ENCODE peak calls at places on chromosomes 2 and 18, in five cellular contexts. G is neural progenitor cell, Q is mucosa of gallbladder, A is NCI-H345, H is GDM1. L is an unnamed sample.

GRCh38 chr18:23593720-23594119 is 7.4 kb upstream of the NPC1 start:
- DNase-seq in A (no peak), Q (no peak), G (no peak), H (no peak), L (no peak)

GRCh38 chr18:70288851-70289328 is at the start of gene SOCS6:
- DNase-seq in Q (peak), H (peak), A (peak), G (peak), L (peak)

GRCh38 chr18:32552421-32553030 is 81.8 kb upstream of the GAREM1 start:
- DNase-seq in Q (peak), G (peak), H (peak), A (peak), L (peak)

GRCh38 chr2:128321784-128322650 is 3.3 kb upstream of the HS6ST1 start:
- DNase-seq in H (peak), A (peak), G (peak), Q (peak), L (peak)

GRCh38 chr2:27306657-27307544 is 1.3 kb downstream of the UCN start:
- DNase-seq in Q (no peak), A (no peak), H (no peak), G (peak), L (peak)

GRCh38 chr2:237126519-237126918 is 40.8 kb downstream of the COPS8 start:
- DNase-seq in H (no peak), G (no peak), A (no peak), Q (no peak), L (no peak)

GRCh38 chr2:231280861-231281260 is 82.4 kb downstream of the ARMC9 start:
- DNase-seq in A (no peak), H (peak), Q (no peak), G (no peak), L (no peak)

GRCh38 chr2:29747786-29748470 is 173.5 kb downstream of the ALK start:
- DNase-seq in A (peak), G (peak), Q (no peak), H (no peak), L (no peak)

GRCh38 chr2:65749549-65749948 is 317.1 kb upstream of the SPRED2 start:
- DNase-seq in Q (no peak), H (no peak), A (no peak), G (no peak), L (no peak)

GRCh38 chr2:48249093-48249492 is 280.9 kb upstream of the STON1 start:
- DNase-seq in H (no peak), A (no peak), Q (no peak), G (no peak), L (no peak)

GRCh38 chr2:79428745-79429144 is 84.1 kb upstream of the CTNNA2 start:
- DNase-seq in G (no peak), H (no peak), Q (no peak), A (no peak), L (peak)

GRCh38 chr18:25136416-25137132 is 215.4 kb downstream of the ZNF521 start:
- DNase-seq in Q (no peak), A (no peak), H (no peak), G (no peak), L (no peak)

GRCh38 chr2:170778900-170779299 is 8.7 kb downstream of the ERICH2 start:
- DNase-seq in G (no peak), H (no peak), A (no peak), Q (no peak), L (no peak)

GRCh38 chr2:233020454-233020853 is 7.4 kb upstream of the NGEF start:
- DNase-seq in A (no peak), Q (no peak), H (no peak), G (no peak), L (no peak)

GRCh38 chr2:219661955-219662395 is 34.5 kb downstream of the SLC4A3 start:
- DNase-seq in G (no peak), A (no peak), Q (no peak), H (no peak), L (no peak)

GRCh38 chr2:30963184-30963583 is 155.9 kb upstream of the CAPN13 start:
- DNase-seq in G (no peak), Q (no peak), A (no peak), H (no peak), L (no peak)

GRCh38 chr2:150171065-150171548 is 316.4 kb downstream of the RND3 start:
- DNase-seq in G (no peak), Q (no peak), A (no peak), H (no peak), L (no peak)

GRCh38 chr18:79818036-79818435 is 20.3 kb downstream of the KCNG2 start:
- DNase-seq in G (no peak), A (no peak), H (no peak), Q (no peak), L (no peak)

GRCh38 chr2:127162261-127163089 is 55.5 kb upstream of the BIN1 start:
- DNase-seq in H (no peak), G (no peak), Q (no peak), A (no peak), L (no peak)

GRCh38 chr2:217827430-217828201 is 175.2 kb downstream of the TNS1 start:
- DNase-seq in A (no peak), H (no peak), Q (peak), G (no peak), L (no peak)

GRCh38 chr2:119747311-119747710 is 12.4 kb upstream of the PTPN4 start:
- DNase-seq in A (no peak), H (no peak), Q (no peak), G (no peak), L (no peak)

GRCh38 chr18:23183356-23184150 is 48.3 kb downstream of the CABLES1 start:
- DNase-seq in Q (no peak), H (no peak), G (no peak), A (no peak), L (no peak)

GRCh38 chr2:11915650-11916049 is 169.2 kb downstream of the LPIN1 start:
- DNase-seq in H (no peak), Q (no peak), G (no peak), A (no peak), L (no peak)

GRCh38 chr18:6428851-6429395 is 14.2 kb upstream of the L3MBTL4 start:
- DNase-seq in H (no peak), G (no peak), A (no peak), Q (no peak), L (no peak)

GRCh38 chr18:39190508-39190907 is 1624.9 kb upstream of the CELF4 start:
- DNase-seq in H (no peak), Q (no peak), G (no peak), A (no peak), L (peak)

GRCh38 chr2:223117533-223117932 is 65.5 kb downstream of the KCNE4 start:
- DNase-seq in G (no peak), Q (no peak), H (no peak), A (no peak), L (no peak)